ENCODE peak calls at places on chromosomes 3 and 15, in five cellular contexts. D is testis, F is amniotic stem cell, U is T1000, C is SHP77. K is an unnamed sample.
A peak's percentile ranks its signal among the peaks of the same experiment; 100 is the strongest.

GRCh38 chr3:195771651-195772300 is 40.0 kb downstream of the MUC4 start:
- DNase-seq in D (no peak), F (no peak), U (no peak), C (no peak), K (no peak)

GRCh38 chr3:187292186-187292585 is 649 bp upstream of the MASP1 start:
- DNase-seq in D (no peak), F (no peak), U (no peak), C (no peak), K (no peak)

GRCh38 chr3:168847293-168847883 is 751.7 kb upstream of the GOLIM4 start:
- DNase-seq in D (peak; percentile 17), F (peak; percentile 33), U (no peak), C (peak; percentile 24), K (peak; percentile 58)

GRCh38 chr15:31486506-31486905 is 159.9 kb downstream of the KLF13 start:
- DNase-seq in D (peak; percentile 42), F (no peak), U (no peak), C (no peak), K (no peak)

GRCh38 chr3:89847955-89848354 is 740.5 kb downstream of the EPHA3 start:
- DNase-seq in D (no peak), F (no peak), U (no peak), C (no peak), K (no peak)

GRCh38 chr3:186452517-186452916 is 90.5 kb upstream of the DGKG start:
- DNase-seq in D (no peak), F (no peak), U (peak; percentile 57), C (no peak), K (no peak)

GRCh38 chr15:89496155-89497098 is at the start of gene RHCG:
- DNase-seq in D (peak; percentile 56), F (no peak), U (no peak), C (no peak), K (peak; percentile 85)

GRCh38 chr3:184354121-184354728 is 7.2 kb downstream of the CLCN2 start:
- DNase-seq in D (peak; percentile 70), F (no peak), U (peak; percentile 20), C (peak; percentile 14), K (peak; percentile 85)

GRCh38 chr3:71710906-71711494 is 14.2 kb downstream of the EIF4E3 start:
- DNase-seq in D (no peak), F (peak; percentile 32), U (no peak), C (peak; percentile 62), K (peak; percentile 62)

GRCh38 chr3:30984855-30985793 is 90.7 kb upstream of the GADL1 start:
- DNase-seq in D (no peak), F (no peak), U (no peak), C (no peak), K (no peak)

GRCh38 chr3:58434990-58435389 is 1.4 kb upstream of the PDHB start:
- DNase-seq in D (no peak), F (peak; percentile 11), U (no peak), C (no peak), K (no peak)

GRCh38 chr15:68484696-68485400 is 52.9 kb upstream of the ITGA11 start:
- DNase-seq in D (no peak), F (peak; percentile 44), U (no peak), C (no peak), K (no peak)

GRCh38 chr3:42846682-42847522 is 28.8 kb downstream of the CYP8B1 start:
- DNase-seq in D (no peak), F (no peak), U (no peak), C (no peak), K (no peak)